ENCODE peak calls at places on chromosome 20, in nine cellular contexts. One of them, this sample, is unnamed.

GRCh38 chr20:36745234-36745926 is 510 bp downstream of the NDRG3 start:
- DNase-seq in NCI-H2171: peak; percentile 49
- DNase-seq in anterior cingulate cortex: no peak
- DNase-seq in HL-60: no peak
- DNase-seq in left cardiac atrium: peak; percentile 33
- DNase-seq in choroid plexus epithelial cell: peak; percentile 16
- DNase-seq in left ventricle myocardium inferior: peak; percentile 37
- DNase-seq in NCI-H526: peak; percentile 23
- DNase-seq in heart right ventricle: no peak
- DNase-seq in this sample: no peak

GRCh38 chr20:59817846-59818245 is 115.6 kb downstream of the SYCP2 start:
- DNase-seq in HL-60: no peak
- DNase-seq in NCI-H526: no peak
- DNase-seq in left ventricle myocardium inferior: no peak
- DNase-seq in anterior cingulate cortex: no peak
- DNase-seq in heart right ventricle: no peak
- DNase-seq in left cardiac atrium: no peak
- DNase-seq in choroid plexus epithelial cell: no peak
- DNase-seq in NCI-H2171: no peak
- DNase-seq in this sample: no peak

GRCh38 chr20:53751394-53752368 is 158.0 kb upstream of the ZNF217 start:
- DNase-seq in HL-60: peak; percentile 65
- DNase-seq in NCI-H526: peak; percentile 58
- DNase-seq in choroid plexus epithelial cell: no peak
- DNase-seq in heart right ventricle: no peak
- DNase-seq in left ventricle myocardium inferior: no peak
- DNase-seq in NCI-H2171: no peak
- DNase-seq in left cardiac atrium: no peak
- DNase-seq in anterior cingulate cortex: no peak
- DNase-seq in this sample: peak; percentile 36

GRCh38 chr20:49615401-49616153 is 47.6 kb upstream of the PTGIS start:
- DNase-seq in NCI-H2171: no peak
- DNase-seq in anterior cingulate cortex: peak; percentile 35
- DNase-seq in left cardiac atrium: peak; percentile 57
- DNase-seq in NCI-H526: no peak
- DNase-seq in HL-60: no peak
- DNase-seq in heart right ventricle: peak; percentile 81
- DNase-seq in left ventricle myocardium inferior: peak; percentile 82
- DNase-seq in choroid plexus epithelial cell: no peak
- DNase-seq in this sample: no peak

GRCh38 chr20:56689318-56689717 is 60.2 kb downstream of the TFAP2C start:
- DNase-seq in HL-60: no peak
- DNase-seq in left cardiac atrium: no peak
- DNase-seq in NCI-H526: no peak
- DNase-seq in left ventricle myocardium inferior: no peak
- DNase-seq in choroid plexus epithelial cell: peak; percentile 47
- DNase-seq in NCI-H2171: no peak
- DNase-seq in anterior cingulate cortex: no peak
- DNase-seq in heart right ventricle: no peak
- DNase-seq in this sample: no peak

GRCh38 chr20:52168116-52168515 is 23.5 kb downstream of the ZFP64 start:
- DNase-seq in left cardiac atrium: no peak
- DNase-seq in heart right ventricle: no peak
- DNase-seq in choroid plexus epithelial cell: no peak
- DNase-seq in anterior cingulate cortex: no peak
- DNase-seq in NCI-H2171: no peak
- DNase-seq in left ventricle myocardium inferior: no peak
- DNase-seq in HL-60: no peak
- DNase-seq in NCI-H526: no peak
- DNase-seq in this sample: no peak

GRCh38 chr20:50354690-50355592 is 155.2 kb upstream of the PTPN1 start:
- DNase-seq in left ventricle myocardium inferior: no peak
- DNase-seq in NCI-H526: no peak
- DNase-seq in NCI-H2171: no peak
- DNase-seq in left cardiac atrium: no peak
- DNase-seq in heart right ventricle: no peak
- DNase-seq in HL-60: no peak
- DNase-seq in anterior cingulate cortex: no peak
- DNase-seq in choroid plexus epithelial cell: no peak
- DNase-seq in this sample: no peak

GRCh38 chr20:9332783-9333482 is 181.5 kb upstream of the LAMP5 start:
- DNase-seq in HL-60: no peak
- DNase-seq in left cardiac atrium: no peak
- DNase-seq in anterior cingulate cortex: no peak
- DNase-seq in heart right ventricle: no peak
- DNase-seq in choroid plexus epithelial cell: no peak
- DNase-seq in NCI-H526: no peak
- DNase-seq in NCI-H2171: peak; percentile 33
- DNase-seq in left ventricle myocardium inferior: no peak
- DNase-seq in this sample: no peak

GRCh38 chr20:44384423-44385027 is 29.0 kb downstream of the HNF4A start:
- DNase-seq in choroid plexus epithelial cell: peak; percentile 74
- DNase-seq in NCI-H2171: peak; percentile 18
- DNase-seq in left ventricle myocardium inferior: peak; percentile 77
- DNase-seq in anterior cingulate cortex: peak; percentile 1
- DNase-seq in heart right ventricle: peak; percentile 83
- DNase-seq in HL-60: peak; percentile 21
- DNase-seq in NCI-H526: peak; percentile 60
- DNase-seq in left cardiac atrium: peak; percentile 82
- DNase-seq in this sample: peak; percentile 16

GRCh38 chr20:63066506-63067265 is 59.9 kb upstream of the BHLHE23 start:
- DNase-seq in left cardiac atrium: peak; percentile 6
- DNase-seq in NCI-H526: no peak
- DNase-seq in NCI-H2171: no peak
- DNase-seq in HL-60: no peak
- DNase-seq in heart right ventricle: peak; percentile 1
- DNase-seq in choroid plexus epithelial cell: no peak
- DNase-seq in left ventricle myocardium inferior: peak; percentile 9
- DNase-seq in anterior cingulate cortex: no peak
- DNase-seq in this sample: no peak

GRCh38 chr20:50120935-50121693 is 8.2 kb upstream of the UBE2V1 start:
- DNase-seq in choroid plexus epithelial cell: peak; percentile 73
- DNase-seq in NCI-H2171: peak; percentile 67
- DNase-seq in HL-60: no peak
- DNase-seq in heart right ventricle: peak; percentile 58
- DNase-seq in left cardiac atrium: peak; percentile 64
- DNase-seq in NCI-H526: peak; percentile 55
- DNase-seq in anterior cingulate cortex: peak; percentile 53
- DNase-seq in left ventricle myocardium inferior: peak; percentile 48
- DNase-seq in this sample: no peak

GRCh38 chr20:13054011-13054410 is 45.2 kb downstream of the SPTLC3 start:
- DNase-seq in left ventricle myocardium inferior: no peak
- DNase-seq in heart right ventricle: no peak
- DNase-seq in anterior cingulate cortex: no peak
- DNase-seq in NCI-H2171: no peak
- DNase-seq in left cardiac atrium: no peak
- DNase-seq in NCI-H526: no peak
- DNase-seq in HL-60: no peak
- DNase-seq in choroid plexus epithelial cell: no peak
- DNase-seq in this sample: no peak

GRCh38 chr20:60236613-60237012 is 278.4 kb downstream of the CDH26 start:
- DNase-seq in NCI-H526: no peak
- DNase-seq in heart right ventricle: no peak
- DNase-seq in anterior cingulate cortex: no peak
- DNase-seq in left cardiac atrium: no peak
- DNase-seq in choroid plexus epithelial cell: no peak
- DNase-seq in HL-60: no peak
- DNase-seq in NCI-H2171: no peak
- DNase-seq in left ventricle myocardium inferior: no peak
- DNase-seq in this sample: no peak

GRCh38 chr20:62387219-62387913 is 463 bp downstream of the RPS21 start:
- DNase-seq in heart right ventricle: no peak
- DNase-seq in left ventricle myocardium inferior: no peak
- DNase-seq in NCI-H2171: no peak
- DNase-seq in NCI-H526: no peak
- DNase-seq in HL-60: peak; percentile 65
- DNase-seq in choroid plexus epithelial cell: no peak
- DNase-seq in left cardiac atrium: no peak
- DNase-seq in anterior cingulate cortex: no peak
- DNase-seq in this sample: no peak

GRCh38 chr20:23020230-23020629 is 14.9 kb upstream of the SSTR4 start:
- DNase-seq in left cardiac atrium: no peak
- DNase-seq in anterior cingulate cortex: no peak
- DNase-seq in NCI-H2171: no peak
- DNase-seq in choroid plexus epithelial cell: no peak
- DNase-seq in heart right ventricle: no peak
- DNase-seq in HL-60: no peak
- DNase-seq in NCI-H526: no peak
- DNase-seq in left ventricle myocardium inferior: no peak
- DNase-seq in this sample: no peak

GRCh38 chr20:50826121-50826520 is 31.3 kb downstream of the BCAS4 start:
- DNase-seq in left ventricle myocardium inferior: no peak
- DNase-seq in anterior cingulate cortex: no peak
- DNase-seq in left cardiac atrium: no peak
- DNase-seq in NCI-H526: no peak
- DNase-seq in NCI-H2171: no peak
- DNase-seq in heart right ventricle: no peak
- DNase-seq in choroid plexus epithelial cell: no peak
- DNase-seq in HL-60: no peak
- DNase-seq in this sample: no peak